ENCODE peak calls at places on chromosomes 5 and 9, in ten cellular contexts. F is hippocampal formation, R is heart right ventricle, Q is GM23248, L is T follicular helper cell, E is mucosa of descending colon, O is amniotic stem cell, N is posterior cingulate gyrus, M is GM20000, J is HuH-7. C is an unnamed sample.

GRCh38 chr5:14915291-14915976 is 43.9 kb upstream of the ANKH start:
- DNase-seq in J (no peak), F (no peak), R (no peak), L (no peak), N (no peak), O (no peak), Q (no peak), E (no peak), M (no peak), C (no peak)

GRCh38 chr5:176692835-176693476 is 45.7 kb downstream of the TSPAN17 start:
- DNase-seq in R (no peak), E (peak), F (no peak), N (no peak), Q (no peak), M (no peak), O (no peak), J (no peak), L (no peak), C (no peak)

GRCh38 chr5:151659001-151659754 is 27.5 kb downstream of the SPARC start:
- DNase-seq in Q (peak), F (peak), N (peak), E (peak), R (peak), L (peak), O (no peak), J (peak), M (peak), C (peak)

GRCh38 chr5:115414406-115415142 is 118.1 kb upstream of the CCDC112 start:
- DNase-seq in M (peak), F (no peak), J (no peak), R (no peak), E (peak), N (no peak), O (no peak), L (no peak), Q (peak), C (no peak)

GRCh38 chr5:78328585-78329173 is 31.7 kb upstream of the SCAMP1 start:
- DNase-seq in Q (peak), R (no peak), J (no peak), O (no peak), E (no peak), M (no peak), N (no peak), L (no peak), F (no peak), C (no peak)

GRCh38 chr5:103424453-103425205 is 138.0 kb downstream of the NUDT12 start:
- DNase-seq in E (no peak), R (no peak), M (no peak), J (no peak), L (no peak), O (no peak), N (no peak), Q (peak), F (no peak), C (no peak)

GRCh38 chr9:127351182-127352166 is 45.5 kb upstream of the SLC2A8 start:
- DNase-seq in R (no peak), Q (no peak), N (no peak), L (no peak), M (no peak), J (no peak), O (no peak), E (no peak), F (no peak), C (no peak)

GRCh38 chr5:180084638-180085561 is 13.3 kb upstream of the RNF130 start:
- DNase-seq in E (peak), J (no peak), O (no peak), Q (no peak), L (no peak), N (no peak), R (no peak), M (no peak), F (no peak), C (peak)

C was measured in pancreas.